ENCODE peak calls at places on chromosomes 2 and 18, in seven cellular contexts. B is GM12878, Q is HCT116, N is K562, Y is H1, D is HepG2, O is SK-N-SH. W is an unnamed sample.

GRCh38 chr2:219645631-219646527 is 18.4 kb downstream of the SLC4A3 start:
- DNase-seq in B (no peak), Q (peak), N (no peak), Y (no peak), D (peak), O (no peak), W (no peak)

GRCh38 chr2:57943271-57943670 is 103.3 kb upstream of the VRK2 start:
- DNase-seq in B (no peak), Q (no peak), N (no peak), Y (no peak), D (no peak), O (no peak), W (no peak)

GRCh38 chr18:70085641-70086040 is 119.8 kb downstream of the RTTN start:
- DNase-seq in B (no peak), Q (no peak), N (no peak), Y (no peak), D (no peak), O (no peak), W (no peak)

GRCh38 chr2:176390276-176390675 is 121.0 kb downstream of the MTX2 start:
- DNase-seq in B (no peak), Q (no peak), N (no peak), Y (no peak), D (no peak), O (no peak), W (no peak)

GRCh38 chr18:13176847-13177246 is 41.7 kb upstream of the LDLRAD4 start:
- DNase-seq in B (no peak), Q (no peak), N (peak), Y (no peak), D (no peak), O (no peak), W (no peak)

GRCh38 chr2:58834404-58834803 is 593.3 kb upstream of the FANCL start:
- DNase-seq in B (no peak), Q (no peak), N (peak), Y (no peak), D (peak), O (no peak), W (peak)

GRCh38 chr2:85755122-85756027 is 1.6 kb downstream of the ATOH8 start:
- DNase-seq in B (no peak), Q (no peak), N (no peak), Y (no peak), D (no peak), O (no peak), W (no peak)

GRCh38 chr2:62217421-62217820 is 21.5 kb downstream of the B3GNT2 start:
- DNase-seq in B (no peak), Q (no peak), N (no peak), Y (no peak), D (no peak), O (no peak), W (no peak)

GRCh38 chr2:220569380-220569779 is 942.0 kb downstream of the SLC4A3 start:
- DNase-seq in B (no peak), Q (no peak), N (no peak), Y (no peak), D (no peak), O (no peak), W (peak)

GRCh38 chr2:47569658-47570398 is 166.9 kb downstream of the MSH2 start:
- DNase-seq in B (no peak), Q (no peak), N (no peak), Y (no peak), D (no peak), O (peak), W (no peak)

GRCh38 chr2:133264951-133265949 is 303.0 kb downstream of the NCKAP5 start:
- DNase-seq in B (no peak), Q (no peak), N (no peak), Y (no peak), D (no peak), O (peak), W (no peak)

GRCh38 chr2:239249048-239249447 is 151.8 kb downstream of the HDAC4 start:
- DNase-seq in B (no peak), Q (no peak), N (no peak), Y (no peak), D (no peak), O (no peak), W (no peak)

GRCh38 chr2:235234711-235235110 is 259.1 kb upstream of the AGAP1 start:
- DNase-seq in B (no peak), Q (no peak), N (no peak), Y (no peak), D (no peak), O (no peak), W (no peak)

GRCh38 chr18:26405190-26405781 is 143.1 kb downstream of the KCTD1 start:
- DNase-seq in B (no peak), Q (peak), N (no peak), Y (no peak), D (peak), O (peak), W (peak)

GRCh38 chr2:85847051-85847588 is 41.7 kb downstream of the ST3GAL5 start:
- DNase-seq in B (no peak), Q (no peak), N (no peak), Y (no peak), D (no peak), O (no peak), W (no peak)

GRCh38 chr2:15116830-15117229 is 444.3 kb downstream of the NBAS start:
- DNase-seq in B (no peak), Q (no peak), N (no peak), Y (no peak), D (no peak), O (no peak), W (no peak)

GRCh38 chr18:6776193-6776592 is 46.7 kb downstream of the ARHGAP28 start:
- DNase-seq in B (no peak), Q (no peak), N (no peak), Y (no peak), D (no peak), O (no peak), W (no peak)

GRCh38 chr18:2921778-2922177 is 75.0 kb downstream of the EMILIN2 start:
- DNase-seq in B (no peak), Q (no peak), N (no peak), Y (no peak), D (no peak), O (no peak), W (no peak)

GRCh38 chr2:233418761-233419625 is 64.7 kb downstream of the DGKD start:
- DNase-seq in B (peak), Q (peak), N (no peak), Y (no peak), D (no peak), O (no peak), W (no peak)

GRCh38 chr18:77114564-77115391 is 17.8 kb downstream of the MBP start:
- DNase-seq in B (no peak), Q (no peak), N (no peak), Y (no peak), D (peak), O (no peak), W (no peak)

DNA sequence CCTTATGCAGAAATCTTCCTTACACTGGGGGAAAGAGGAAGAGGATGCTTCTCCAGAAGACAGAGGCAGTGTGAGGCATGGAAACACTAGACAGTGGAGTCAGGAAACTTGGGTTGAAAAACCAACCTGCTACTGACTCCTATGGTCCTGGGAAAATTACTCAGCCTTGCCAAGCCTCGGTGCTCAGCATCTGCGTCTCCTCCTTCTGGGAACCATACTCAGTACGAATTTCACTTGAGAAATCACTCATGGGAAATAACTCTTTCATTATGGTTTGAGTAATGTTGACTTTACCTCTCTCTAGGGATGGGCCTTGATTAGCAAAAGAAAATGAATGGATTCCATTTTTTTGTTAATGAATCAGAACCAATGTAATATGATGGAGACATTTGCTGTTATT is 96.5 kb downstream of the KCNE4 start:
- DNase-seq in B (no peak), Q (no peak), N (no peak), Y (no peak), D (no peak), O (no peak), W (no peak)
- TF ChIP-seq JUND in B (no peak), Q (no peak), N (no peak), Y (no peak), D (no peak), O (no peak), W (no peak)

DNA sequence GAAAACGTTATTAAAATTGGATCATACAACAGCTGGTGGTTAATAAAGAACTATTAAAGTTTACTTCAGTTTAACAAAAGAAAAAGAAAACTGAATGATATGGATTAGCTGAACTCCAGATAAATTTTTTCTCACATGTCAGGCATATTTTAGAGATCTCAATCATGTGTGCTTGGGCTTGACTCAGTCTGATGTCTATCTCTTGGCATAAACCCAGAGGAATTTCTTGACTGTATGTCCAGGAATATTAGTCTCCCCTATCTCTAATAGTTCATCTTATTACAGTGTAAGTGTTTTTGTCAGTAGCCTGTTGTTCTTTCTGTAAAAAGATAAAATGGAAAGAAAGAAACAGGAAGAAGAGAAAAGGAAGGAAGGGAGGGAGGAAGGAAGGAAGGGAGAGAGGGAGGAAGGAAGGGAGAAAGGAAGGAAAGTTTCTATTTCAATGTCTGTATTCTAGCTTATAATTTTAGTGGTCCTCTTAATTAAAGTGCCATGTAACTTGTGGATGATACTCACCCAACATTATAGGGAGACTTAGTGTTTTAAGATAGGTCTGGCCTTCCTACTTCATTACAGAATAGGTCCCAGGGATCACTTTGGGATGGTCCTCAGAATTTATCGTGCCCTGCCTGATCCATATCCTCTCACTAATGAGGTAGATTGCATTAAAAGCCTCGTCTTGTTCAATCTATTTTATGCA is 99.7 kb upstream of the UGP2 start:
- DNase-seq in B (no peak), Q (no peak), N (no peak), Y (no peak), D (no peak), O (no peak), W (peak)
- TF ChIP-seq JUND in B (no peak), Q (no peak), N (no peak), Y (no peak), D (no peak), O (peak), W (no peak)

GRCh38 chr2:150735894-150736498 is 248.5 kb upstream of the RND3 start:
- DNase-seq in B (no peak), Q (no peak), N (no peak), Y (no peak), D (no peak), O (no peak), W (no peak)
- TF ChIP-seq JUND in B (no peak), Q (no peak), N (no peak), Y (no peak), D (no peak), O (no peak), W (no peak)

GRCh38 chr18:8329186-8329771 is 280.0 kb upstream of the RAB12 start:
- DNase-seq in B (no peak), Q (no peak), N (no peak), Y (no peak), D (peak), O (no peak), W (no peak)
- TF ChIP-seq JUND in B (no peak), Q (no peak), N (no peak), Y (no peak), D (no peak), O (no peak), W (no peak)

GRCh38 chr2:229780856-229781773 is 66.8 kb upstream of the DNER start:
- DNase-seq in B (no peak), Q (peak), N (peak), Y (no peak), D (peak), O (peak), W (peak)
- TF ChIP-seq JUND in B (no peak), Q (no peak), N (no peak), Y (no peak), D (no peak), O (no peak), W (no peak)

GRCh38 chr18:48308755-48309154 is 100.4 kb downstream of the ZBTB7C start:
- DNase-seq in B (no peak), Q (no peak), N (no peak), Y (no peak), D (no peak), O (no peak), W (no peak)
- TF ChIP-seq JUND in B (no peak), Q (no peak), N (no peak), Y (no peak), D (no peak), O (no peak), W (no peak)

GRCh38 chr2:39069890-39070289 is 51.0 kb downstream of the SOS1 start:
- DNase-seq in B (no peak), Q (no peak), N (no peak), Y (no peak), D (no peak), O (no peak), W (no peak)

GRCh38 chr2:39068757-39069515 is 51.9 kb downstream of the SOS1 start:
- DNase-seq in B (no peak), Q (no peak), N (no peak), Y (no peak), D (no peak), O (no peak), W (no peak)

GRCh38 chr2:39062320-39062719 is 58.5 kb downstream of the SOS1 start:
- DNase-seq in B (no peak), Q (no peak), N (no peak), Y (no peak), D (no peak), O (no peak), W (no peak)

GRCh38 chr2:39065616-39066015 is 55.2 kb downstream of the SOS1 start:
- DNase-seq in B (no peak), Q (no peak), N (no peak), Y (no peak), D (no peak), O (no peak), W (no peak)

GRCh38 chr2:39068290-39068689 is 52.6 kb downstream of the SOS1 start:
- DNase-seq in B (no peak), Q (no peak), N (no peak), Y (no peak), D (no peak), O (no peak), W (no peak)
- TF ChIP-seq JUND in B (no peak), Q (no peak), N (no peak), Y (no peak), D (no peak), O (no peak), W (no peak)

DNA sequence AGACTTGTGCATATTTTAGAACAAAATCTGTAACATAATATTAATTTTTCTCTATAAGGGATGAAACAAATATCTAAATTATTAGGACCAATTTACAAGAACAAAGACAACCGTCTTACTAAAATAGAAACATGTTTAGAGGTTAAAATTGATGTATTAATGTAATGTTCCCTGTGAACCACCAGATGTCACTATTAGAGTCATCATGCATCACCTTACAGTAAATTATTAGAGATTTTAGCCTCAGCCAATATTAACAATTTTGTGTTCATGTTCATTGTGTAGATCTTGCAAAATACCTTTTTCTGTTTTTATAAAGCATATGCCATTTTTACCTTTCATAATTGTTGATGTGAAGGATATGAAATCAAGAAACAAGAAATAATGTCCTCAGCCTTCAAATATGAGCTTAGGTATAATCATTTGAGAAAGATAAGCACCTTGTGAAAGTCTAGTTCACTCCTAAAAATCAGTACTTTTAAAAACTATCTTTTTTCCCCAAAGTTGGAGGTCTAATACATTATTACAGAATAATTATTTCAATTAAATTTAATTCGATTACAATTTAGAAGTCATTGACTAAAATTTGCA is 344.3 kb upstream of the KCNH7 start:
- DNase-seq in B (no peak), Q (no peak), N (no peak), Y (no peak), D (no peak), O (peak), W (no peak)
- TF ChIP-seq JUND in B (no peak), Q (no peak), N (no peak), Y (no peak), D (no peak), O (no peak), W (no peak)